ENCODE peak calls at places on chromosomes 7 and 10, in nine cellular contexts. One of them, this sample, is unnamed.

GRCh38 chr7:64849250-64849923 is 53.7 kb upstream of the ZNF273 start:
- DNase-seq in CD4-positive, alpha-beta T cell: no peak
- DNase-seq in NCI-H1105: peak; percentile 92
- DNase-seq in stimulated activated CD4-positive, alpha-beta T cell treated with anti-CD3 and anti-CD28 coated beads, Interleukin-1b, Interleukin-23, amount 100 ng/mL, for 1 hour: no peak
- DNase-seq in foreskin melanocyte: no peak
- DNase-seq in iPS-NIHi11: no peak
- DNase-seq in body of pancreas: no peak
- DNase-seq in dorsolateral prefrontal cortex: no peak
- DNase-seq in T-cell: no peak
- DNase-seq in this sample: no peak

GRCh38 chr10:93280699-93281366 is 201.3 kb downstream of the MYOF start:
- DNase-seq in dorsolateral prefrontal cortex: no peak
- DNase-seq in NCI-H1105: no peak
- DNase-seq in stimulated activated CD4-positive, alpha-beta T cell treated with anti-CD3 and anti-CD28 coated beads, Interleukin-1b, Interleukin-23, amount 100 ng/mL, for 1 hour: no peak
- DNase-seq in iPS-NIHi11: peak; percentile 67
- DNase-seq in foreskin melanocyte: no peak
- DNase-seq in CD4-positive, alpha-beta T cell: no peak
- DNase-seq in T-cell: no peak
- DNase-seq in body of pancreas: no peak
- DNase-seq in this sample: no peak

GRCh38 chr10:113121153-113121552 is 171.1 kb downstream of the TCF7L2 start:
- DNase-seq in iPS-NIHi11: no peak
- DNase-seq in NCI-H1105: no peak
- DNase-seq in dorsolateral prefrontal cortex: no peak
- DNase-seq in foreskin melanocyte: no peak
- DNase-seq in CD4-positive, alpha-beta T cell: no peak
- DNase-seq in stimulated activated CD4-positive, alpha-beta T cell treated with anti-CD3 and anti-CD28 coated beads, Interleukin-1b, Interleukin-23, amount 100 ng/mL, for 1 hour: no peak
- DNase-seq in T-cell: no peak
- DNase-seq in body of pancreas: no peak
- DNase-seq in this sample: no peak

GRCh38 chr7:123043642-123044041 is 48.1 kb upstream of the TAS2R16 start:
- DNase-seq in T-cell: no peak
- DNase-seq in body of pancreas: no peak
- DNase-seq in CD4-positive, alpha-beta T cell: no peak
- DNase-seq in NCI-H1105: no peak
- DNase-seq in dorsolateral prefrontal cortex: no peak
- DNase-seq in foreskin melanocyte: no peak
- DNase-seq in iPS-NIHi11: no peak
- DNase-seq in stimulated activated CD4-positive, alpha-beta T cell treated with anti-CD3 and anti-CD28 coated beads, Interleukin-1b, Interleukin-23, amount 100 ng/mL, for 1 hour: no peak
- DNase-seq in this sample: no peak

GRCh38 chr7:27091125-27091524 is 4.7 kb downstream of the HOXA1 start:
- DNase-seq in CD4-positive, alpha-beta T cell: no peak
- DNase-seq in NCI-H1105: no peak
- DNase-seq in iPS-NIHi11: no peak
- DNase-seq in T-cell: no peak
- DNase-seq in stimulated activated CD4-positive, alpha-beta T cell treated with anti-CD3 and anti-CD28 coated beads, Interleukin-1b, Interleukin-23, amount 100 ng/mL, for 1 hour: no peak
- DNase-seq in dorsolateral prefrontal cortex: no peak
- DNase-seq in foreskin melanocyte: no peak
- DNase-seq in body of pancreas: no peak
- DNase-seq in this sample: no peak

GRCh38 chr10:43120948-43121290 is 17.3 kb upstream of the CSGALNACT2 start:
- DNase-seq in NCI-H1105: no peak
- DNase-seq in iPS-NIHi11: no peak
- DNase-seq in stimulated activated CD4-positive, alpha-beta T cell treated with anti-CD3 and anti-CD28 coated beads, Interleukin-1b, Interleukin-23, amount 100 ng/mL, for 1 hour: no peak
- DNase-seq in CD4-positive, alpha-beta T cell: peak; percentile 22
- DNase-seq in body of pancreas: peak; percentile 63
- DNase-seq in dorsolateral prefrontal cortex: no peak
- DNase-seq in foreskin melanocyte: no peak
- DNase-seq in T-cell: peak; percentile 58
- DNase-seq in this sample: peak; percentile 72

GRCh38 chr10:14219411-14219810 is 111.3 kb downstream of the FRMD4A start:
- DNase-seq in NCI-H1105: no peak
- DNase-seq in stimulated activated CD4-positive, alpha-beta T cell treated with anti-CD3 and anti-CD28 coated beads, Interleukin-1b, Interleukin-23, amount 100 ng/mL, for 1 hour: no peak
- DNase-seq in body of pancreas: no peak
- DNase-seq in CD4-positive, alpha-beta T cell: no peak
- DNase-seq in iPS-NIHi11: no peak
- DNase-seq in dorsolateral prefrontal cortex: no peak
- DNase-seq in T-cell: no peak
- DNase-seq in foreskin melanocyte: no peak
- DNase-seq in this sample: no peak

GRCh38 chr10:97399843-97400545 is 1.1 kb downstream of the RRP12 start:
- DNase-seq in T-cell: no peak
- DNase-seq in dorsolateral prefrontal cortex: no peak
- DNase-seq in stimulated activated CD4-positive, alpha-beta T cell treated with anti-CD3 and anti-CD28 coated beads, Interleukin-1b, Interleukin-23, amount 100 ng/mL, for 1 hour: no peak
- DNase-seq in NCI-H1105: peak; percentile 23
- DNase-seq in body of pancreas: peak; percentile 64
- DNase-seq in iPS-NIHi11: peak; percentile 41
- DNase-seq in CD4-positive, alpha-beta T cell: no peak
- DNase-seq in foreskin melanocyte: no peak
- DNase-seq in this sample: no peak

GRCh38 chr7:24574365-24574764 is 1.1 kb downstream of the PALS2 start:
- DNase-seq in T-cell: no peak
- DNase-seq in stimulated activated CD4-positive, alpha-beta T cell treated with anti-CD3 and anti-CD28 coated beads, Interleukin-1b, Interleukin-23, amount 100 ng/mL, for 1 hour: no peak
- DNase-seq in foreskin melanocyte: no peak
- DNase-seq in dorsolateral prefrontal cortex: no peak
- DNase-seq in body of pancreas: no peak
- DNase-seq in NCI-H1105: no peak
- DNase-seq in iPS-NIHi11: no peak
- DNase-seq in CD4-positive, alpha-beta T cell: no peak
- DNase-seq in this sample: no peak

GRCh38 chr7:12030116-12030515 is 181.0 kb upstream of the TMEM106B start:
- DNase-seq in foreskin melanocyte: no peak
- DNase-seq in body of pancreas: no peak
- DNase-seq in CD4-positive, alpha-beta T cell: no peak
- DNase-seq in dorsolateral prefrontal cortex: no peak
- DNase-seq in NCI-H1105: no peak
- DNase-seq in stimulated activated CD4-positive, alpha-beta T cell treated with anti-CD3 and anti-CD28 coated beads, Interleukin-1b, Interleukin-23, amount 100 ng/mL, for 1 hour: no peak
- DNase-seq in iPS-NIHi11: no peak
- DNase-seq in T-cell: no peak
- DNase-seq in this sample: no peak

GRCh38 chr7:157080111-157080730 is 58.5 kb upstream of the UBE3C start:
- DNase-seq in iPS-NIHi11: peak; percentile 2
- DNase-seq in T-cell: no peak
- DNase-seq in dorsolateral prefrontal cortex: no peak
- DNase-seq in foreskin melanocyte: no peak
- DNase-seq in body of pancreas: no peak
- DNase-seq in stimulated activated CD4-positive, alpha-beta T cell treated with anti-CD3 and anti-CD28 coated beads, Interleukin-1b, Interleukin-23, amount 100 ng/mL, for 1 hour: no peak
- DNase-seq in NCI-H1105: no peak
- DNase-seq in CD4-positive, alpha-beta T cell: no peak
- DNase-seq in this sample: no peak

GRCh38 chr10:132389631-132390454 is 7.2 kb upstream of the PWWP2B start:
- DNase-seq in T-cell: no peak
- DNase-seq in stimulated activated CD4-positive, alpha-beta T cell treated with anti-CD3 and anti-CD28 coated beads, Interleukin-1b, Interleukin-23, amount 100 ng/mL, for 1 hour: no peak
- DNase-seq in CD4-positive, alpha-beta T cell: no peak
- DNase-seq in dorsolateral prefrontal cortex: no peak
- DNase-seq in iPS-NIHi11: peak; percentile 49
- DNase-seq in body of pancreas: peak; percentile 47
- DNase-seq in foreskin melanocyte: no peak
- DNase-seq in NCI-H1105: no peak
- DNase-seq in this sample: no peak

GRCh38 chr10:33126118-33126517 is 168.1 kb upstream of the ITGB1 start:
- DNase-seq in foreskin melanocyte: peak; percentile 53
- DNase-seq in body of pancreas: no peak
- DNase-seq in T-cell: no peak
- DNase-seq in stimulated activated CD4-positive, alpha-beta T cell treated with anti-CD3 and anti-CD28 coated beads, Interleukin-1b, Interleukin-23, amount 100 ng/mL, for 1 hour: no peak
- DNase-seq in iPS-NIHi11: no peak
- DNase-seq in dorsolateral prefrontal cortex: no peak
- DNase-seq in NCI-H1105: no peak
- DNase-seq in CD4-positive, alpha-beta T cell: peak; percentile 28
- DNase-seq in this sample: no peak

GRCh38 chr10:71719042-71719441 is 536 bp downstream of the C10orf105 start:
- DNase-seq in iPS-NIHi11: no peak
- DNase-seq in stimulated activated CD4-positive, alpha-beta T cell treated with anti-CD3 and anti-CD28 coated beads, Interleukin-1b, Interleukin-23, amount 100 ng/mL, for 1 hour: no peak
- DNase-seq in NCI-H1105: no peak
- DNase-seq in dorsolateral prefrontal cortex: no peak
- DNase-seq in T-cell: no peak
- DNase-seq in CD4-positive, alpha-beta T cell: no peak
- DNase-seq in foreskin melanocyte: no peak
- DNase-seq in body of pancreas: no peak
- DNase-seq in this sample: no peak

GRCh38 chr7:142357953-142358520 is 100.2 kb upstream of the PRSS58 start:
- DNase-seq in T-cell: no peak
- DNase-seq in NCI-H1105: peak; percentile 35
- DNase-seq in stimulated activated CD4-positive, alpha-beta T cell treated with anti-CD3 and anti-CD28 coated beads, Interleukin-1b, Interleukin-23, amount 100 ng/mL, for 1 hour: no peak
- DNase-seq in body of pancreas: peak; percentile 20
- DNase-seq in iPS-NIHi11: peak; percentile 65
- DNase-seq in foreskin melanocyte: peak; percentile 22
- DNase-seq in dorsolateral prefrontal cortex: no peak
- DNase-seq in CD4-positive, alpha-beta T cell: no peak
- DNase-seq in this sample: no peak

GRCh38 chr10:46536781-46537180 is 19.7 kb downstream of the GPRIN2 start:
- DNase-seq in CD4-positive, alpha-beta T cell: no peak
- DNase-seq in NCI-H1105: no peak
- DNase-seq in dorsolateral prefrontal cortex: no peak
- DNase-seq in foreskin melanocyte: no peak
- DNase-seq in iPS-NIHi11: no peak
- DNase-seq in T-cell: no peak
- DNase-seq in stimulated activated CD4-positive, alpha-beta T cell treated with anti-CD3 and anti-CD28 coated beads, Interleukin-1b, Interleukin-23, amount 100 ng/mL, for 1 hour: no peak
- DNase-seq in body of pancreas: no peak
- DNase-seq in this sample: no peak

GRCh38 chr7:117008849-117009531 is 55.7 kb downstream of the ST7 start:
- DNase-seq in foreskin melanocyte: peak; percentile 82
- DNase-seq in NCI-H1105: no peak
- DNase-seq in stimulated activated CD4-positive, alpha-beta T cell treated with anti-CD3 and anti-CD28 coated beads, Interleukin-1b, Interleukin-23, amount 100 ng/mL, for 1 hour: no peak
- DNase-seq in dorsolateral prefrontal cortex: no peak
- DNase-seq in body of pancreas: no peak
- DNase-seq in iPS-NIHi11: no peak
- DNase-seq in T-cell: peak; percentile 11
- DNase-seq in CD4-positive, alpha-beta T cell: no peak
- DNase-seq in this sample: peak; percentile 37

GRCh38 chr10:24873281-24873683 is 79.1 kb downstream of the PRTFDC1 start:
- DNase-seq in dorsolateral prefrontal cortex: no peak
- DNase-seq in T-cell: no peak
- DNase-seq in NCI-H1105: no peak
- DNase-seq in stimulated activated CD4-positive, alpha-beta T cell treated with anti-CD3 and anti-CD28 coated beads, Interleukin-1b, Interleukin-23, amount 100 ng/mL, for 1 hour: no peak
- DNase-seq in CD4-positive, alpha-beta T cell: no peak
- DNase-seq in body of pancreas: peak; percentile 60
- DNase-seq in iPS-NIHi11: peak; percentile 19
- DNase-seq in foreskin melanocyte: no peak
- DNase-seq in this sample: no peak

GRCh38 chr10:49394933-49395740 is 752 bp downstream of the DRGX start:
- DNase-seq in iPS-NIHi11: peak; percentile 51
- DNase-seq in foreskin melanocyte: no peak
- DNase-seq in stimulated activated CD4-positive, alpha-beta T cell treated with anti-CD3 and anti-CD28 coated beads, Interleukin-1b, Interleukin-23, amount 100 ng/mL, for 1 hour: no peak
- DNase-seq in dorsolateral prefrontal cortex: no peak
- DNase-seq in CD4-positive, alpha-beta T cell: no peak
- DNase-seq in body of pancreas: no peak
- DNase-seq in T-cell: no peak
- DNase-seq in NCI-H1105: no peak
- DNase-seq in this sample: no peak

GRCh38 chr10:130027716-130028464 is 63.8 kb upstream of the EBF3 start:
- DNase-seq in body of pancreas: no peak
- DNase-seq in dorsolateral prefrontal cortex: no peak
- DNase-seq in T-cell: no peak
- DNase-seq in CD4-positive, alpha-beta T cell: no peak
- DNase-seq in NCI-H1105: no peak
- DNase-seq in iPS-NIHi11: no peak
- DNase-seq in foreskin melanocyte: peak; percentile 1
- DNase-seq in stimulated activated CD4-positive, alpha-beta T cell treated with anti-CD3 and anti-CD28 coated beads, Interleukin-1b, Interleukin-23, amount 100 ng/mL, for 1 hour: no peak
- DNase-seq in this sample: no peak

GRCh38 chr7:30933124-30933893 is 21.7 kb downstream of the AQP1 start:
- DNase-seq in body of pancreas: no peak
- DNase-seq in iPS-NIHi11: peak; percentile 60
- DNase-seq in CD4-positive, alpha-beta T cell: no peak
- DNase-seq in T-cell: no peak
- DNase-seq in stimulated activated CD4-positive, alpha-beta T cell treated with anti-CD3 and anti-CD28 coated beads, Interleukin-1b, Interleukin-23, amount 100 ng/mL, for 1 hour: no peak
- DNase-seq in NCI-H1105: no peak
- DNase-seq in foreskin melanocyte: no peak
- DNase-seq in dorsolateral prefrontal cortex: no peak
- DNase-seq in this sample: no peak

GRCh38 chr7:134371536-134371935 is 54.8 kb upstream of the SLC35B4 start:
- DNase-seq in dorsolateral prefrontal cortex: no peak
- DNase-seq in foreskin melanocyte: no peak
- DNase-seq in T-cell: no peak
- DNase-seq in body of pancreas: no peak
- DNase-seq in CD4-positive, alpha-beta T cell: no peak
- DNase-seq in NCI-H1105: no peak
- DNase-seq in stimulated activated CD4-positive, alpha-beta T cell treated with anti-CD3 and anti-CD28 coated beads, Interleukin-1b, Interleukin-23, amount 100 ng/mL, for 1 hour: no peak
- DNase-seq in iPS-NIHi11: no peak
- DNase-seq in this sample: no peak

This sample was measured in activated T-helper 2 cell treated with anti-CD3 and anti-CD28 coated beads, Interferon-gamma antibody, Interleukin-2, Interleukin-4, amounts not matched to agents 10 μg/mL and 5 μg/mL and 100 μg/mL, durations not matched to agents 14 hours and 24 hours and 36 hours.